ENCODE peak calls at places on chromosome 3, in six cellular contexts. One of them, this sample, is unnamed.

GRCh38 chr3:124627501-124627908 is 102.7 kb upstream of the UMPS start:
- DNase-seq in CD8-positive, alpha-beta memory T cell: no peak
- DNase-seq in body of pancreas: peak
- DNase-seq in Karpas-422: no peak
- DNase-seq in MM.1S: no peak
- DNase-seq in CD8-positive, alpha-beta T cell: no peak
- DNase-seq in this sample: no peak

GRCh38 chr3:73580343-73580742 is 44.4 kb downstream of the PDZRN3 start:
- DNase-seq in MM.1S: no peak
- DNase-seq in Karpas-422: no peak
- DNase-seq in body of pancreas: peak
- DNase-seq in CD8-positive, alpha-beta memory T cell: no peak
- DNase-seq in CD8-positive, alpha-beta T cell: no peak
- DNase-seq in this sample: no peak

GRCh38 chr3:148773805-148774204 is 53.8 kb upstream of the CPB1 start:
- DNase-seq in Karpas-422: no peak
- DNase-seq in CD8-positive, alpha-beta T cell: no peak
- DNase-seq in CD8-positive, alpha-beta memory T cell: no peak
- DNase-seq in body of pancreas: no peak
- DNase-seq in MM.1S: no peak
- DNase-seq in this sample: no peak

GRCh38 chr3:156149781-156150375 is 29.5 kb downstream of the KCNAB1 start:
- DNase-seq in Karpas-422: peak
- DNase-seq in CD8-positive, alpha-beta memory T cell: no peak
- DNase-seq in CD8-positive, alpha-beta T cell: no peak
- DNase-seq in body of pancreas: no peak
- DNase-seq in MM.1S: no peak
- DNase-seq in this sample: no peak

GRCh38 chr3:102206506-102207145 is 228.2 kb upstream of the ZPLD1 start:
- DNase-seq in CD8-positive, alpha-beta T cell: no peak
- DNase-seq in CD8-positive, alpha-beta memory T cell: no peak
- DNase-seq in Karpas-422: no peak
- DNase-seq in MM.1S: no peak
- DNase-seq in body of pancreas: peak
- DNase-seq in this sample: no peak

GRCh38 chr3:148642616-148643015 is 55.1 kb upstream of the AGTR1 start:
- DNase-seq in MM.1S: no peak
- DNase-seq in Karpas-422: no peak
- DNase-seq in CD8-positive, alpha-beta T cell: no peak
- DNase-seq in CD8-positive, alpha-beta memory T cell: no peak
- DNase-seq in body of pancreas: no peak
- DNase-seq in this sample: no peak

GRCh38 chr3:193875601-193876321 is 260.2 kb upstream of the HES1 start:
- DNase-seq in CD8-positive, alpha-beta memory T cell: no peak
- DNase-seq in CD8-positive, alpha-beta T cell: no peak
- DNase-seq in Karpas-422: no peak
- DNase-seq in body of pancreas: no peak
- DNase-seq in MM.1S: no peak
- DNase-seq in this sample: no peak

GRCh38 chr3:17847156-17847555 is 104.7 kb upstream of the TBC1D5 start:
- DNase-seq in CD8-positive, alpha-beta memory T cell: no peak
- DNase-seq in CD8-positive, alpha-beta T cell: no peak
- DNase-seq in body of pancreas: no peak
- DNase-seq in Karpas-422: no peak
- DNase-seq in MM.1S: no peak
- DNase-seq in this sample: no peak

GRCh38 chr3:41462103-41462691 is 262.9 kb downstream of the CTNNB1 start:
- DNase-seq in CD8-positive, alpha-beta memory T cell: no peak
- DNase-seq in MM.1S: no peak
- DNase-seq in CD8-positive, alpha-beta T cell: no peak
- DNase-seq in Karpas-422: no peak
- DNase-seq in body of pancreas: no peak
- DNase-seq in this sample: no peak

GRCh38 chr3:52130966-52131637 is 23.1 kb downstream of the POC1A start:
- DNase-seq in body of pancreas: no peak
- DNase-seq in Karpas-422: no peak
- DNase-seq in MM.1S: no peak
- DNase-seq in CD8-positive, alpha-beta memory T cell: no peak
- DNase-seq in CD8-positive, alpha-beta T cell: no peak
- DNase-seq in this sample: no peak

This sample was measured in activated T-helper 1 cell treated with Interleukin-2 at 50 U/mL for 16 hours.